ENCODE peak calls at places on chromosomes 13 and 19, in ten cellular contexts. One of them, this sample, is unnamed.

GRCh38 chr13:113997845-113998751 is 24.2 kb upstream of the C13orf46 start:
- DNase-seq in EL: peak
- DNase-seq in Right ventricle myocardium superior: peak
- DNase-seq in HEK293T: no peak
- DNase-seq in Daoy: peak
- DNase-seq in GM04503: no peak
- DNase-seq in naive thymus-derived CD8-positive, alpha-beta T cell: no peak
- DNase-seq in H9: no peak
- DNase-seq in A172: no peak
- DNase-seq in fibroblast of villous mesenchyme: peak
- DNase-seq in this sample: no peak

GRCh38 chr13:68170961-68171360 is 940.8 kb upstream of the PCDH9 start:
- DNase-seq in EL: no peak
- DNase-seq in Right ventricle myocardium superior: no peak
- DNase-seq in HEK293T: no peak
- DNase-seq in Daoy: no peak
- DNase-seq in GM04503: no peak
- DNase-seq in naive thymus-derived CD8-positive, alpha-beta T cell: no peak
- DNase-seq in H9: no peak
- DNase-seq in A172: no peak
- DNase-seq in fibroblast of villous mesenchyme: no peak
- DNase-seq in this sample: no peak

GRCh38 chr13:43558942-43559341 is 227.8 kb downstream of the ENOX1 start:
- DNase-seq in EL: no peak
- DNase-seq in Right ventricle myocardium superior: no peak
- DNase-seq in HEK293T: no peak
- DNase-seq in Daoy: no peak
- DNase-seq in GM04503: no peak
- DNase-seq in naive thymus-derived CD8-positive, alpha-beta T cell: no peak
- DNase-seq in H9: no peak
- DNase-seq in A172: no peak
- DNase-seq in fibroblast of villous mesenchyme: no peak
- DNase-seq in this sample: no peak

GRCh38 chr13:99339736-99340392 is 32.7 kb upstream of the GPR183 start:
- DNase-seq in EL: peak
- DNase-seq in Right ventricle myocardium superior: no peak
- DNase-seq in HEK293T: no peak
- DNase-seq in Daoy: no peak
- DNase-seq in GM04503: no peak
- DNase-seq in naive thymus-derived CD8-positive, alpha-beta T cell: no peak
- DNase-seq in H9: no peak
- DNase-seq in A172: no peak
- DNase-seq in fibroblast of villous mesenchyme: peak
- DNase-seq in this sample: peak

GRCh38 chr13:25462301-25463125 is 90.7 kb downstream of the ATP8A2 start:
- DNase-seq in EL: peak
- DNase-seq in Right ventricle myocardium superior: no peak
- DNase-seq in HEK293T: no peak
- DNase-seq in Daoy: no peak
- DNase-seq in GM04503: no peak
- DNase-seq in naive thymus-derived CD8-positive, alpha-beta T cell: no peak
- DNase-seq in H9: no peak
- DNase-seq in A172: peak
- DNase-seq in fibroblast of villous mesenchyme: peak
- DNase-seq in this sample: no peak

GRCh38 chr19:48573163-48573505 is 21.2 kb downstream of the SULT2B1 start:
- DNase-seq in EL: no peak
- DNase-seq in Right ventricle myocardium superior: peak
- DNase-seq in HEK293T: no peak
- DNase-seq in Daoy: no peak
- DNase-seq in GM04503: no peak
- DNase-seq in naive thymus-derived CD8-positive, alpha-beta T cell: no peak
- DNase-seq in H9: no peak
- DNase-seq in A172: no peak
- DNase-seq in fibroblast of villous mesenchyme: no peak
- DNase-seq in this sample: no peak

GRCh38 chr19:55406869-55407624 is 541 bp downstream of the UBE2S start:
- DNase-seq in EL: no peak
- DNase-seq in Right ventricle myocardium superior: peak
- DNase-seq in HEK293T: no peak
- DNase-seq in Daoy: peak
- DNase-seq in GM04503: no peak
- DNase-seq in naive thymus-derived CD8-positive, alpha-beta T cell: no peak
- DNase-seq in H9: no peak
- DNase-seq in A172: no peak
- DNase-seq in fibroblast of villous mesenchyme: peak
- DNase-seq in this sample: no peak

GRCh38 chr13:53004605-53005004 is 24.0 kb upstream of the OLFM4 start:
- DNase-seq in EL: no peak
- DNase-seq in Right ventricle myocardium superior: no peak
- DNase-seq in HEK293T: no peak
- DNase-seq in Daoy: no peak
- DNase-seq in GM04503: no peak
- DNase-seq in naive thymus-derived CD8-positive, alpha-beta T cell: no peak
- DNase-seq in H9: no peak
- DNase-seq in A172: no peak
- DNase-seq in fibroblast of villous mesenchyme: no peak
- DNase-seq in this sample: no peak

GRCh38 chr13:51826606-51827005 is 18.4 kb downstream of the TMEM272 start:
- DNase-seq in EL: no peak
- DNase-seq in Right ventricle myocardium superior: peak
- DNase-seq in HEK293T: no peak
- DNase-seq in Daoy: no peak
- DNase-seq in GM04503: no peak
- DNase-seq in naive thymus-derived CD8-positive, alpha-beta T cell: no peak
- DNase-seq in H9: no peak
- DNase-seq in A172: no peak
- DNase-seq in fibroblast of villous mesenchyme: peak
- DNase-seq in this sample: no peak

GRCh38 chr13:28401303-28402056 is 93.4 kb downstream of the FLT1 start:
- DNase-seq in EL: peak
- DNase-seq in Right ventricle myocardium superior: no peak
- DNase-seq in HEK293T: no peak
- DNase-seq in Daoy: peak
- DNase-seq in GM04503: peak
- DNase-seq in naive thymus-derived CD8-positive, alpha-beta T cell: no peak
- DNase-seq in H9: no peak
- DNase-seq in A172: peak
- DNase-seq in fibroblast of villous mesenchyme: peak
- DNase-seq in this sample: no peak

GRCh38 chr19:30784850-30785459 is 412.8 kb downstream of the ZNF536 start:
- DNase-seq in EL: peak
- DNase-seq in Right ventricle myocardium superior: peak
- DNase-seq in HEK293T: peak
- DNase-seq in Daoy: peak
- DNase-seq in GM04503: no peak
- DNase-seq in naive thymus-derived CD8-positive, alpha-beta T cell: peak
- DNase-seq in H9: peak
- DNase-seq in A172: peak
- DNase-seq in fibroblast of villous mesenchyme: peak
- DNase-seq in this sample: peak

GRCh38 chr13:112057736-112058518 is 9.0 kb upstream of the SOX1 start:
- DNase-seq in EL: no peak
- DNase-seq in Right ventricle myocardium superior: no peak
- DNase-seq in HEK293T: peak
- DNase-seq in Daoy: no peak
- DNase-seq in GM04503: no peak
- DNase-seq in naive thymus-derived CD8-positive, alpha-beta T cell: no peak
- DNase-seq in H9: peak
- DNase-seq in A172: no peak
- DNase-seq in fibroblast of villous mesenchyme: no peak
- DNase-seq in this sample: no peak

GRCh38 chr19:22622901-22623840 is 11.0 kb upstream of the ZNF492 start:
- DNase-seq in EL: no peak
- DNase-seq in Right ventricle myocardium superior: peak
- DNase-seq in HEK293T: no peak
- DNase-seq in Daoy: no peak
- DNase-seq in GM04503: no peak
- DNase-seq in naive thymus-derived CD8-positive, alpha-beta T cell: no peak
- DNase-seq in H9: no peak
- DNase-seq in A172: no peak
- DNase-seq in fibroblast of villous mesenchyme: no peak
- DNase-seq in this sample: no peak

GRCh38 chr19:46426506-46427162 is 2.1 kb downstream of the PNMA8C start:
- DNase-seq in EL: peak
- DNase-seq in Right ventricle myocardium superior: peak
- DNase-seq in HEK293T: no peak
- DNase-seq in Daoy: peak
- DNase-seq in GM04503: no peak
- DNase-seq in naive thymus-derived CD8-positive, alpha-beta T cell: peak
- DNase-seq in H9: peak
- DNase-seq in A172: no peak
- DNase-seq in fibroblast of villous mesenchyme: peak
- DNase-seq in this sample: no peak

GRCh38 chr13:113356594-113356993 is 7.3 kb downstream of the GRTP1 start:
- DNase-seq in EL: no peak
- DNase-seq in Right ventricle myocardium superior: no peak
- DNase-seq in HEK293T: no peak
- DNase-seq in Daoy: no peak
- DNase-seq in GM04503: no peak
- DNase-seq in naive thymus-derived CD8-positive, alpha-beta T cell: no peak
- DNase-seq in H9: no peak
- DNase-seq in A172: no peak
- DNase-seq in fibroblast of villous mesenchyme: no peak
- DNase-seq in this sample: no peak

GRCh38 chr13:36288794-36289391 is 8.7 kb downstream of the CCDC169 start:
- DNase-seq in EL: no peak
- DNase-seq in Right ventricle myocardium superior: no peak
- DNase-seq in HEK293T: no peak
- DNase-seq in Daoy: no peak
- DNase-seq in GM04503: no peak
- DNase-seq in naive thymus-derived CD8-positive, alpha-beta T cell: no peak
- DNase-seq in H9: no peak
- DNase-seq in A172: no peak
- DNase-seq in fibroblast of villous mesenchyme: no peak
- DNase-seq in this sample: no peak

GRCh38 chr13:43905435-43906031 is 25.8 kb downstream of the LACC1 start:
- DNase-seq in EL: peak
- DNase-seq in Right ventricle myocardium superior: no peak
- DNase-seq in HEK293T: peak
- DNase-seq in Daoy: peak
- DNase-seq in GM04503: no peak
- DNase-seq in naive thymus-derived CD8-positive, alpha-beta T cell: peak
- DNase-seq in H9: no peak
- DNase-seq in A172: peak
- DNase-seq in fibroblast of villous mesenchyme: peak
- DNase-seq in this sample: peak

GRCh38 chr13:71499235-71499634 is 367.8 kb downstream of the DACH1 start:
- DNase-seq in EL: no peak
- DNase-seq in Right ventricle myocardium superior: no peak
- DNase-seq in HEK293T: no peak
- DNase-seq in Daoy: no peak
- DNase-seq in GM04503: no peak
- DNase-seq in naive thymus-derived CD8-positive, alpha-beta T cell: no peak
- DNase-seq in H9: no peak
- DNase-seq in A172: no peak
- DNase-seq in fibroblast of villous mesenchyme: peak
- DNase-seq in this sample: no peak

GRCh38 chr13:62684359-62684758 is 1268.7 kb upstream of the PCDH20 start:
- DNase-seq in EL: no peak
- DNase-seq in Right ventricle myocardium superior: no peak
- DNase-seq in HEK293T: no peak
- DNase-seq in Daoy: no peak
- DNase-seq in GM04503: no peak
- DNase-seq in naive thymus-derived CD8-positive, alpha-beta T cell: no peak
- DNase-seq in H9: no peak
- DNase-seq in A172: no peak
- DNase-seq in fibroblast of villous mesenchyme: no peak
- DNase-seq in this sample: no peak

GRCh38 chr13:101115762-101116161 is 300.5 kb downstream of the NALCN start:
- DNase-seq in EL: no peak
- DNase-seq in Right ventricle myocardium superior: no peak
- DNase-seq in HEK293T: no peak
- DNase-seq in Daoy: no peak
- DNase-seq in GM04503: no peak
- DNase-seq in naive thymus-derived CD8-positive, alpha-beta T cell: no peak
- DNase-seq in H9: peak
- DNase-seq in A172: peak
- DNase-seq in fibroblast of villous mesenchyme: peak
- DNase-seq in this sample: no peak

GRCh38 chr13:96958286-96958891 is 35.9 kb downstream of the OXGR1 start:
- DNase-seq in EL: peak
- DNase-seq in Right ventricle myocardium superior: no peak
- DNase-seq in HEK293T: peak
- DNase-seq in Daoy: peak
- DNase-seq in GM04503: no peak
- DNase-seq in naive thymus-derived CD8-positive, alpha-beta T cell: no peak
- DNase-seq in H9: no peak
- DNase-seq in A172: peak
- DNase-seq in fibroblast of villous mesenchyme: peak
- DNase-seq in this sample: no peak

GRCh38 chr19:6521718-6522646 is 8.8 kb upstream of the TNFSF9 start:
- DNase-seq in EL: peak
- DNase-seq in Right ventricle myocardium superior: peak
- DNase-seq in HEK293T: no peak
- DNase-seq in Daoy: peak
- DNase-seq in GM04503: no peak
- DNase-seq in naive thymus-derived CD8-positive, alpha-beta T cell: no peak
- DNase-seq in H9: no peak
- DNase-seq in A172: peak
- DNase-seq in fibroblast of villous mesenchyme: no peak
- DNase-seq in this sample: peak

GRCh38 chr19:48659768-48660167 is 13.0 kb downstream of the NTN5 start:
- DNase-seq in EL: no peak
- DNase-seq in Right ventricle myocardium superior: no peak
- DNase-seq in HEK293T: no peak
- DNase-seq in Daoy: no peak
- DNase-seq in GM04503: no peak
- DNase-seq in naive thymus-derived CD8-positive, alpha-beta T cell: no peak
- DNase-seq in H9: no peak
- DNase-seq in A172: peak
- DNase-seq in fibroblast of villous mesenchyme: no peak
- DNase-seq in this sample: no peak

GRCh38 chr13:76386316-76386715 is 499.9 kb downstream of the KCTD12 start:
- DNase-seq in EL: no peak
- DNase-seq in Right ventricle myocardium superior: no peak
- DNase-seq in HEK293T: no peak
- DNase-seq in Daoy: no peak
- DNase-seq in GM04503: no peak
- DNase-seq in naive thymus-derived CD8-positive, alpha-beta T cell: no peak
- DNase-seq in H9: no peak
- DNase-seq in A172: no peak
- DNase-seq in fibroblast of villous mesenchyme: no peak
- DNase-seq in this sample: no peak

GRCh38 chr13:111792956-111793355 is 274.0 kb upstream of the SOX1 start:
- DNase-seq in EL: no peak
- DNase-seq in Right ventricle myocardium superior: no peak
- DNase-seq in HEK293T: no peak
- DNase-seq in Daoy: no peak
- DNase-seq in GM04503: no peak
- DNase-seq in naive thymus-derived CD8-positive, alpha-beta T cell: no peak
- DNase-seq in H9: no peak
- DNase-seq in A172: no peak
- DNase-seq in fibroblast of villous mesenchyme: no peak
- DNase-seq in this sample: no peak

GRCh38 chr13:39676315-39676876 is 20.9 kb downstream of the COG6 start:
- DNase-seq in EL: peak
- DNase-seq in Right ventricle myocardium superior: no peak
- DNase-seq in HEK293T: no peak
- DNase-seq in Daoy: peak
- DNase-seq in GM04503: no peak
- DNase-seq in naive thymus-derived CD8-positive, alpha-beta T cell: peak
- DNase-seq in H9: no peak
- DNase-seq in A172: peak
- DNase-seq in fibroblast of villous mesenchyme: peak
- DNase-seq in this sample: no peak

This sample was measured in T follicular helper cell.